ENCODE peak calls at places on chromosome 22, in nine cellular contexts. I, Q, O, Z, D, W, M, C and T are unnamed samples.

GRCh38 chr22:25002241-25002985 is 49.9 kb downstream of the KIAA1671 start:
- DNase-seq in M (no peak), Q (no peak), D (no peak), O (no peak), Z (no peak), C (no peak), I (no peak), W (no peak), T (no peak)

GRCh38 chr22:27314276-27314807 is 487.2 kb downstream of the MN1 start:
- DNase-seq in W (no peak), O (no peak), Z (no peak), Q (no peak), C (no peak), D (no peak), M (peak), I (no peak), T (no peak)

GRCh38 chr22:35739642-35740041 is 22.0 kb downstream of the APOL5 start:
- DNase-seq in M (no peak), C (no peak), D (peak), O (no peak), Z (no peak), W (no peak), Q (peak), I (no peak), T (no peak)

GRCh38 chr22:46744581-46744980 is 6.5 kb upstream of the CERK start:
- DNase-seq in Z (no peak), I (no peak), W (no peak), D (no peak), M (peak), C (peak), Q (no peak), O (no peak), T (no peak)

GRCh38 chr22:45318558-45319318 is 9.0 kb downstream of the FAM118A start:
- DNase-seq in C (no peak), D (no peak), Q (peak), O (no peak), M (no peak), I (peak), Z (no peak), W (no peak), T (no peak)

GRCh38 chr22:46991666-46992065 is 229.2 kb downstream of the TBC1D22A start:
- DNase-seq in I (no peak), C (peak), W (no peak), M (no peak), O (no peak), Q (no peak), Z (no peak), D (no peak), T (no peak)

GRCh38 chr22:37147186-37147990 is 2.3 kb downstream of the IL2RB start:
- DNase-seq in D (no peak), M (no peak), I (no peak), O (no peak), W (no peak), Q (no peak), C (peak), Z (no peak), T (no peak)

GRCh38 chr22:39422101-39422500 is 22.5 kb downstream of the TAB1 start:
- DNase-seq in C (peak), Z (no peak), M (no peak), D (no peak), I (no peak), O (no peak), Q (no peak), W (no peak), T (no peak)

GRCh38 chr22:40053460-40053859 is 58.7 kb downstream of the FAM83F start:
- DNase-seq in O (no peak), M (no peak), W (no peak), I (no peak), C (no peak), Q (no peak), Z (no peak), D (no peak), T (no peak)

GRCh38 chr22:17576475-17576874 is 13.2 kb downstream of the SLC25A18 start:
- DNase-seq in W (peak), I (peak), Z (no peak), Q (peak), D (no peak), O (peak), C (peak), M (no peak), T (peak)

GRCh38 chr22:37282385-37282677 is at the start of gene CYTH4:
- DNase-seq in I (no peak), Q (no peak), C (peak), W (no peak), M (peak), D (peak), O (no peak), Z (no peak), T (no peak)

GRCh38 chr22:50523806-50524663 is 1.4 kb downstream of the SCO2 start:
- DNase-seq in Q (no peak), Z (no peak), W (no peak), I (no peak), M (peak), C (peak), D (no peak), O (no peak), T (no peak)
- H3K4me3 ChIP-seq in Q (peak), Z (peak), W (peak), I (peak), M (peak), C (peak), D (peak), O (peak), T (peak)

DNA sequence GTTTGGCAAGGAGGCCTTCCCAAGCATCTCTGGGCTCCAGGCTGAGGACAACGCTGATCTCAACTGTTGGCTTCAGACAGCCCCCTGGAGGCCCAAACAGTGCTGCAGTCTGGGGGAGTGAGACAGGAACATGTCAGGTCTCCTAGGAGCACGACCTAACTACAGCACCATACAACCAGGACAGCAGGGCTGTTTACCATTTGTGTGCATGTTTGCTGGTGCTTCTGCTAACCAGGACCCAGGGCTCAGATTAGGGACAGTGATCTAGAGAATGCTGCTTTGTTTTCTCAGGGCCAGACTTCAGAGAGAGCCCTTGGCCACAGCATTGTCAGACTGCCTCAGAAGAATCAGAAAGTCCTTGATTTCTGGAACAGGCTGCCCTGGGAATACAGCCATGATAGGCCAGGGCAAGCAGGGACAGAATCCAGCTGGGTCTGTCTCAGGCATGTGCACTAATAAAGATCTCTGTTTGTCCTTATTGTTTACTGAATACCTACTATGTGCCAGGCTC is 126.5 kb downstream of the VPREB1 start:
- DNase-seq in D (no peak), I (no peak), O (no peak), Z (no peak), Q (peak), W (peak), C (no peak), M (no peak), T (no peak)
- TF ChIP-seq CTCF in D (no peak), I (no peak), O (no peak), Z (no peak), Q (peak), W (no peak), C (no peak), M (no peak), T (no peak)

GRCh38 chr22:21858025-21858764 is 9.2 kb downstream of the MAPK1 start:
- DNase-seq in I (no peak), C (no peak), O (no peak), Q (no peak), D (no peak), W (no peak), M (no peak), Z (no peak), T (no peak)
- H3K4me3 ChIP-seq in I (no peak), C (no peak), O (no peak), Q (no peak), D (no peak), W (no peak), M (no peak), Z (no peak), T (no peak)

GRCh38 chr22:29994027-29994715 is 86.1 kb upstream of the HORMAD2 start:
- DNase-seq in O (no peak), Z (peak), C (no peak), D (no peak), W (peak), I (peak), M (no peak), Q (no peak), T (peak)
- TF ChIP-seq CTCF in O (no peak), Z (peak), C (peak), D (no peak), W (peak), I (no peak), M (no peak), Q (no peak), T (no peak)